ENCODE peak calls at places on chromosomes 6 and 20, in six cellular contexts. Q is body of pancreas, T is choroid plexus epithelial cell, J is cardiac muscle cell, B is GM10248, V is NB4. W is an unnamed sample.

GRCh38 chr20:53773792-53774371 is 180.2 kb upstream of the ZNF217 start:
- DNase-seq in Q (no peak), T (peak), J (peak), B (no peak), V (no peak), W (no peak)

GRCh38 chr6:11969092-11969491 is 43.0 kb upstream of the HIVEP1 start:
- DNase-seq in Q (peak), T (peak), J (peak), B (no peak), V (no peak), W (no peak)

GRCh38 chr6:169974663-169975062 is 223.2 kb downstream of the ERMARD start:
- DNase-seq in Q (no peak), T (no peak), J (no peak), B (no peak), V (no peak), W (no peak)

GRCh38 chr6:168098431-168098861 is 19.4 kb upstream of the FRMD1 start:
- DNase-seq in Q (no peak), T (no peak), J (no peak), B (no peak), V (no peak), W (no peak)

GRCh38 chr6:21742238-21742660 is 148.7 kb downstream of the SOX4 start:
- DNase-seq in Q (no peak), T (peak), J (peak), B (no peak), V (no peak), W (peak)

GRCh38 chr6:797479-798077 is 104.6 kb upstream of the EXOC2 start:
- DNase-seq in Q (peak), T (peak), J (peak), B (peak), V (peak), W (peak)

GRCh38 chr20:41365785-41366545 is 653 bp downstream of the EMILIN3 start:
- DNase-seq in Q (no peak), T (no peak), J (peak), B (no peak), V (no peak), W (no peak)

GRCh38 chr6:46381579-46381978 is 109.7 kb downstream of the RCAN2 start:
- DNase-seq in Q (peak), T (no peak), J (no peak), B (no peak), V (no peak), W (no peak)

GRCh38 chr6:117676577-117677218 is 1.4 kb downstream of the NUS1 start:
- DNase-seq in Q (no peak), T (peak), J (peak), B (no peak), V (peak), W (no peak)

GRCh38 chr20:25353754-25354705 is 36.6 kb downstream of the ABHD12 start:
- DNase-seq in Q (peak), T (no peak), J (no peak), B (no peak), V (no peak), W (no peak)

GRCh38 chr6:117496383-117496990 is 14.0 kb downstream of the DCBLD1 start:
- DNase-seq in Q (no peak), T (peak), J (peak), B (no peak), V (no peak), W (no peak)

GRCh38 chr6:170160031-170160627 is 130.7 kb downstream of the DLL1 start:
- DNase-seq in Q (no peak), T (no peak), J (no peak), B (no peak), V (no peak), W (no peak)

GRCh38 chr6:141607956-141608355 is 524.8 kb upstream of the GJE1 start:
- DNase-seq in Q (no peak), T (no peak), J (no peak), B (no peak), V (no peak), W (no peak)

GRCh38 chr20:38460040-38460623 is 12.5 kb upstream of the RALGAPB start:
- DNase-seq in Q (peak), T (peak), J (peak), B (no peak), V (peak), W (peak)

GRCh38 chr20:5031206-5031557 is 29.9 kb upstream of the SLC23A2 start:
- DNase-seq in Q (no peak), T (no peak), J (no peak), B (no peak), V (no peak), W (no peak)

GRCh38 chr6:125940691-125941090 is 15.9 kb upstream of the HINT3 start:
- DNase-seq in Q (no peak), T (no peak), J (peak), B (no peak), V (no peak), W (no peak)

GRCh38 chr20:63127700-63128364 is 88.1 kb downstream of the YTHDF1 start:
- DNase-seq in Q (no peak), T (no peak), J (no peak), B (no peak), V (no peak), W (no peak)

GRCh38 chr6:83884523-83884922 is 25.0 kb downstream of the CYB5R4 start:
- DNase-seq in Q (no peak), T (peak), J (peak), B (peak), V (peak), W (no peak)

GRCh38 chr20:14712302-14712739 is 374.9 kb upstream of the FLRT3 start:
- DNase-seq in Q (peak), T (peak), J (peak), B (no peak), V (no peak), W (peak)

GRCh38 chr6:27897580-27898206 is 14.5 kb downstream of the OR2B2 start:
- DNase-seq in Q (no peak), T (no peak), J (no peak), B (no peak), V (no peak), W (no peak)

GRCh38 chr6:169185011-169185521 is 68.6 kb downstream of the THBS2 start:
- DNase-seq in Q (no peak), T (no peak), J (no peak), B (no peak), V (no peak), W (no peak)

GRCh38 chr20:57664924-57665588 is 44.8 kb downstream of the PMEPA1 start:
- DNase-seq in Q (no peak), T (no peak), J (no peak), B (no peak), V (no peak), W (no peak)

GRCh38 chr20:59032023-59032712 is at the start of gene ATP5F1E:
- DNase-seq in Q (peak), T (peak), J (peak), B (peak), V (peak), W (peak)

GRCh38 chr20:43914286-43914685 is 366 bp upstream of the TOX2 start:
- DNase-seq in Q (no peak), T (no peak), J (no peak), B (no peak), V (no peak), W (no peak)

GRCh38 chr20:8693709-8694108 is 375.2 kb upstream of the PLCB4 start:
- DNase-seq in Q (no peak), T (peak), J (peak), B (no peak), V (no peak), W (no peak)

GRCh38 chr6:72175936-72176335 is 289.6 kb downstream of the RIMS1 start:
- DNase-seq in Q (no peak), T (peak), J (peak), B (no peak), V (no peak), W (no peak)

GRCh38 chr6:111674413-111674812 is 68.7 kb upstream of the TRAF3IP2 start:
- DNase-seq in Q (no peak), T (no peak), J (no peak), B (no peak), V (no peak), W (no peak)

GRCh38 chr20:48657426-48658197 is 170.2 kb downstream of the PREX1 start:
- DNase-seq in Q (peak), T (peak), J (peak), B (peak), V (peak), W (peak)

GRCh38 chr20:48658198-48658476 is 169.7 kb downstream of the PREX1 start:
- DNase-seq in Q (no peak), T (no peak), J (no peak), B (no peak), V (no peak), W (no peak)

GRCh38 chr20:48656120-48656519 is 171.7 kb downstream of the PREX1 start:
- DNase-seq in Q (no peak), T (no peak), J (no peak), B (no peak), V (no peak), W (no peak)

GRCh38 chr20:48658505-48658904 is 169.3 kb downstream of the PREX1 start:
- DNase-seq in Q (no peak), T (no peak), J (no peak), B (no peak), V (no peak), W (no peak)

GRCh38 chr20:48656661-48657211 is 171.1 kb downstream of the PREX1 start:
- DNase-seq in Q (no peak), T (no peak), J (no peak), B (no peak), V (no peak), W (peak)
- TF ChIP-seq CTCF in Q (no peak), T (no peak), J (peak), B (no peak), V (no peak), W (peak)

GRCh38 chr6:33201147-33201545 is 479 bp downstream of the SLC39A7 start:
- DNase-seq in Q (no peak), T (no peak), J (peak), B (no peak), V (peak), W (peak)
- TF ChIP-seq CTCF in Q (no peak), T (no peak), J (no peak), B (no peak), V (no peak), W (no peak)

GRCh38 chr20:21613512-21613911 is 92.0 kb upstream of the PAX1 start:
- DNase-seq in Q (no peak), T (no peak), J (no peak), B (no peak), V (no peak), W (peak)

GRCh38 chr20:21618697-21619421 is 86.6 kb upstream of the PAX1 start:
- DNase-seq in Q (no peak), T (no peak), J (no peak), B (no peak), V (no peak), W (no peak)

GRCh38 chr20:21609981-21610380 is 95.5 kb upstream of the PAX1 start:
- DNase-seq in Q (no peak), T (no peak), J (no peak), B (no peak), V (no peak), W (no peak)

DNA sequence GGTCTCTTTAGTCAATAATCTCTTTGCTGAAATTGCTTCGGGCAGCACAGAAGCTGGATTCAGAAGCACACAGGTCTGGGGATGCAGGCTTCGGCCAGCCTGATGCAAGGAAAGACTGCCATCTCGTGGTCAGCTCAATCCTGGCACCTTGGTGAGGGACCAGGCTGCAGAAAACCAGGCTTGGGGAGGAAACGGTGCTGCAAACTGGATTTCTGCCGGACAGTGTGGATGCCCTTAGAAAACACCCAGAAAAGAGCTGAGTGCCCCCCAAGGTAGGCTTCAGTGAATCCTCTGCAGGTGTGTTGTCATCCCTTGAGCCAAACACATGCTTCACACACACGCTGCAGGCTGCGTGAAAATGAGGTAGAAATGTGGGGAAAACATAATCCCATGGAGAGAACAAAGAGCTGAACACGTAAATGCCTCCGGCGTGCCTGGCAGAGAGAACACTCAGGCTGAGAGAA is 89.8 kb upstream of the PAX1 start:
- DNase-seq in Q (peak), T (peak), J (peak), B (peak), V (peak), W (peak)
- TF ChIP-seq CTCF in Q (peak), T (peak), J (peak), B (peak), V (peak), W (no peak)

GRCh38 chr20:49916146-49917002 is 1.0 kb upstream of the SPATA2 start:
- DNase-seq in Q (peak), T (peak), J (no peak), B (no peak), V (no peak), W (peak)

GRCh38 chr20:49914310-49915117 is 815 bp downstream of the SPATA2 start:
- DNase-seq in Q (peak), T (no peak), J (no peak), B (peak), V (peak), W (no peak)

GRCh38 chr20:49915380-49916145 is at the start of gene SPATA2:
- DNase-seq in Q (peak), T (peak), J (peak), B (peak), V (peak), W (peak)

GRCh38 chr20:49913399-49914047 is 1.8 kb downstream of the SPATA2 start:
- DNase-seq in Q (no peak), T (no peak), J (peak), B (no peak), V (no peak), W (no peak)

GRCh38 chr20:49915118-49915379 is 280 bp downstream of the SPATA2 start:
- DNase-seq in Q (no peak), T (no peak), J (no peak), B (no peak), V (no peak), W (no peak)
- TF ChIP-seq CTCF in Q (no peak), T (no peak), J (no peak), B (no peak), V (no peak), W (no peak)

GRCh38 chr6:113994934-113995342 is 24.0 kb upstream of the HDAC2 start:
- DNase-seq in Q (peak), T (peak), J (peak), B (peak), V (peak), W (peak)
- TF ChIP-seq CTCF in Q (peak), T (peak), J (peak), B (peak), V (peak), W (peak)

GRCh38 chr6:34791842-34792604 is at the start of gene BLTP3A:
- DNase-seq in Q (peak), T (peak), J (peak), B (peak), V (peak), W (peak)
- TF ChIP-seq CTCF in Q (peak), T (no peak), J (no peak), B (peak), V (no peak), W (no peak)

DNA sequence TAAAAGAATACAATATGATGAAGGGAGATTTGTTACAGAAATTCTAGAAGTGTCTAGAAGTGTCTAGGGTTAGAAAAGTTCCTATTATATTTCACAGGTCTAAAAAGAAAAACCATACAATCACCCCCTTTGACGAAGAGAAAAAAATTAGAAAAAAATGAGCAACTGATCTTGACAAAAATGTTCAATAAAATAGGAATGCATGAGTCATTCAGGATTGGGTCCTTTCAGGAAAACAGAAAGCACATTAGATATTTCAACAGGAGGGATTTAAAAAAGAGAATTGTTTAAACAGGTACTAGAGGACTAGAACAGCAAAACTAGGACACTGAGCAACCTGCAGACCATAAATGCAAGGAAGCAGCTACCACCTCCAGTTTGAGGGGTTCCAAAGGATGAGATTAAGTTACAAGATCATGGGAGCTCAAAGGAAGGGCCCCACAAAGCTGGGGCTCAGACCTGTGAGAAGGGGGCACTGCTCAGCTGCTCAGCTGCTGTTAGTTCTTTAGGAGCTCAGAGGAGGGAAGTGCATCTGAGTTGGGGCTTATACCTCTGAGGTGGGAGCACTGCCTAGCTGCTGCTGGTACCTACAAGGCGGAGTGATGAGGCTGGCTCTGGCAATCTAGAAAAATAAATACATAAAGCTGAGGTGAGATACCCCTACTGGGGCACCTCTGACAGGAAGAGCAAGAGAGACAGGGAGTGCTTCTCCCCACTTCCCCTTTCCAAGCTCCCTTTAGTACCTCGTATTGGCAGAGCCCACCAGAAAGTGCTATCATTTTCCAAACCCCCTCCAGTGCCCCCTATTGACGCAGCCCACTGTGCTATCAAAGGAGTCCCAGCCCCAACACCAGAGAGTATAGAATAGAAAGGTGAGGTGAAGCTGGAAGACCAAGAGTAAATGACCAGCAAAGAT is 27.1 kb upstream of the BEND6 start:
- DNase-seq in Q (no peak), T (peak), J (no peak), B (no peak), V (peak), W (no peak)
- TF ChIP-seq CTCF in Q (no peak), T (no peak), J (no peak), B (no peak), V (no peak), W (no peak)

GRCh38 chr6:3609388-3609787 is 142.1 kb downstream of the PXDC1 start:
- DNase-seq in Q (no peak), T (no peak), J (no peak), B (no peak), V (no peak), W (no peak)

GRCh38 chr6:3608159-3608558 is 143.4 kb downstream of the PXDC1 start:
- DNase-seq in Q (no peak), T (peak), J (no peak), B (no peak), V (no peak), W (no peak)

GRCh38 chr6:3607171-3607570 is 144.3 kb downstream of the PXDC1 start:
- DNase-seq in Q (no peak), T (no peak), J (no peak), B (no peak), V (no peak), W (no peak)

GRCh38 chr6:3610206-3610605 is 141.3 kb downstream of the PXDC1 start:
- DNase-seq in Q (no peak), T (peak), J (peak), B (no peak), V (no peak), W (no peak)

GRCh38 chr6:3607599-3607998 is 143.9 kb downstream of the PXDC1 start:
- DNase-seq in Q (no peak), T (no peak), J (no peak), B (no peak), V (no peak), W (no peak)
- TF ChIP-seq CTCF in Q (no peak), T (no peak), J (no peak), B (no peak), V (no peak), W (no peak)